ENCODE peak calls at places on chromosomes 5 and 9, in seven cellular contexts. B is fibroblast of pulmonary artery, D is activated T-helper 1 cell treated with Interleukin-2 at 50 U/mL for 16 hours, S is non-pigmented ciliary epithelial cell, J is T-cell, N is Caki2, H is GM04503. K is an unnamed sample.

GRCh38 chr5:1118231-1118698 is 6.4 kb upstream of the SLC12A7 start:
- DNase-seq in B (peak), D (no peak), S (no peak), J (no peak), N (peak), H (no peak), K (no peak)

GRCh38 chr5:54317511-54318260 is 7.3 kb upstream of the ARL15 start:
- DNase-seq in B (no peak), D (no peak), S (no peak), J (no peak), N (no peak), H (no peak), K (no peak)

GRCh38 chr5:55991768-55992486 is 2.8 kb downstream of the IL6ST start:
- DNase-seq in B (peak), D (no peak), S (no peak), J (no peak), N (peak), H (no peak), K (peak)

GRCh38 chr9:101778332-101778731 is 39.9 kb upstream of the GRIN3A start:
- DNase-seq in B (no peak), D (no peak), S (no peak), J (no peak), N (no peak), H (no peak), K (no peak)

GRCh38 chr9:132590318-132591182 is 8.1 kb downstream of the BARHL1 start:
- DNase-seq in B (no peak), D (no peak), S (no peak), J (no peak), N (no peak), H (no peak), K (no peak)

GRCh38 chr9:134570151-134570621 is 71.4 kb upstream of the COL5A1 start:
- DNase-seq in B (no peak), D (no peak), S (no peak), J (no peak), N (no peak), H (no peak), K (no peak)

GRCh38 chr5:102715405-102715804 is 39.7 kb upstream of the PAM start:
- DNase-seq in B (peak), D (no peak), S (peak), J (no peak), N (peak), H (peak), K (peak)

GRCh38 chr5:179778591-179778990 is 15.2 kb upstream of the LTC4S start:
- DNase-seq in B (no peak), D (no peak), S (no peak), J (no peak), N (no peak), H (no peak), K (no peak)

GRCh38 chr5:95725071-95725820 is 5.9 kb upstream of the RHOBTB3 start:
- DNase-seq in B (no peak), D (no peak), S (no peak), J (no peak), N (no peak), H (peak), K (no peak)

GRCh38 chr9:19521205-19521604 is 112.4 kb downstream of the ACER2 start:
- DNase-seq in B (no peak), D (no peak), S (no peak), J (no peak), N (no peak), H (no peak), K (no peak)

GRCh38 chr9:133945314-133945975 is 46.7 kb downstream of the VAV2 start:
- DNase-seq in B (no peak), D (no peak), S (no peak), J (no peak), N (peak), H (no peak), K (peak)

GRCh38 chr9:2524601-2525000 is 97.0 kb upstream of the VLDLR start:
- DNase-seq in B (no peak), D (no peak), S (no peak), J (no peak), N (no peak), H (no peak), K (no peak)

GRCh38 chr9:136409557-136410455 is 608 bp downstream of the ENTR1 start:
- DNase-seq in B (peak), D (no peak), S (no peak), J (peak), N (peak), H (no peak), K (peak)

GRCh38 chr5:78269088-78269703 is 25.3 kb downstream of the AP3B1 start:
- DNase-seq in B (peak), D (no peak), S (no peak), J (no peak), N (peak), H (no peak), K (peak)

GRCh38 chr5:180343846-180344327 is 9.2 kb downstream of the GFPT2 start:
- DNase-seq in B (peak), D (no peak), S (no peak), J (no peak), N (no peak), H (no peak), K (no peak)

GRCh38 chr5:37248387-37248969 is 698 bp downstream of the CPLANE1 start:
- DNase-seq in B (peak), D (no peak), S (no peak), J (no peak), N (peak), H (peak), K (peak)

GRCh38 chr5:94463739-94464138 is 154.7 kb downstream of the KIAA0825 start:
- DNase-seq in B (peak), D (no peak), S (no peak), J (no peak), N (no peak), H (peak), K (no peak)

GRCh38 chr9:98995059-98995665 is 51.5 kb downstream of the COL15A1 start:
- DNase-seq in B (peak), D (no peak), S (no peak), J (no peak), N (no peak), H (no peak), K (no peak)

GRCh38 chr9:105881654-105882349 is 187.5 kb downstream of the TMEM38B start:
- DNase-seq in B (peak), D (peak), S (peak), J (peak), N (peak), H (peak), K (peak)

GRCh38 chr5:119353213-119353612 is 2.6 kb upstream of the TNFAIP8 start:
- DNase-seq in B (no peak), D (no peak), S (no peak), J (no peak), N (no peak), H (no peak), K (no peak)

GRCh38 chr5:132057498-132058255 is 2.8 kb upstream of the IL3 start:
- DNase-seq in B (no peak), D (no peak), S (no peak), J (peak), N (no peak), H (no peak), K (no peak)

GRCh38 chr5:149960272-149961185 is at the start of gene SLC26A2:
- DNase-seq in B (peak), D (peak), S (peak), J (peak), N (peak), H (peak), K (peak)

GRCh38 chr5:53480474-53481353 is at the start of gene FST:
- DNase-seq in B (peak), D (no peak), S (no peak), J (no peak), N (no peak), H (no peak), K (peak)

GRCh38 chr9:36893148-36893547 is 140.9 kb downstream of the PAX5 start:
- DNase-seq in B (no peak), D (no peak), S (no peak), J (no peak), N (no peak), H (no peak), K (no peak)

K was measured in dermis blood vessel endothelial cell.